ENCODE peak calls at places on chromosome 21, in four cellular contexts. P is ELR, G is mesendoderm, W is T-helper 2 cell. X is an unnamed sample.

GRCh38 chr21:24705201-24705600 is 902.1 kb downstream of the MRPL39 start:
- DNase-seq in W (no peak), G (no peak), P (no peak), X (no peak)

GRCh38 chr21:16040601-16041000 is 310.8 kb downstream of the USP25 start:
- DNase-seq in W (no peak), G (peak), P (peak), X (peak)

GRCh38 chr21:46006547-46007497 is 25.3 kb downstream of the COL6A1 start:
- DNase-seq in P (no peak), W (no peak), G (no peak), X (no peak)

GRCh38 chr21:31543191-31543590 is 116.3 kb upstream of the SOD1 start:
- DNase-seq in W (no peak), G (no peak), P (no peak), X (peak)

GRCh38 chr21:45161039-45161945 is 86.9 kb downstream of the ADARB1 start:
- DNase-seq in W (no peak), P (no peak), G (no peak), X (no peak)

GRCh38 chr21:42010507-42011493 is 640 bp upstream of the ZBTB21 start:
- DNase-seq in P (peak), G (peak), W (no peak), X (peak)

GRCh38 chr21:35051287-35051818 is 2.3 kb upstream of the RUNX1 start:
- DNase-seq in W (peak), P (peak), G (peak), X (peak)

GRCh38 chr21:43325968-43326367 is 101.0 kb downstream of the SIK1 start:
- DNase-seq in G (no peak), W (no peak), P (no peak), X (no peak)

GRCh38 chr21:44858791-44859190 is 14.7 kb downstream of the PTTG1IP start:
- DNase-seq in W (no peak), G (no peak), P (no peak), X (no peak)

GRCh38 chr21:16535100-16535418 is 805.3 kb downstream of the USP25 start:
- DNase-seq in G (no peak), W (no peak), P (peak), X (peak)

GRCh38 chr21:37193006-37193405 is 74.1 kb downstream of the VPS26C start:
- DNase-seq in G (peak), P (no peak), W (no peak), X (no peak)

GRCh38 chr21:30717105-30717504 is 1.5 kb downstream of the KRTAP21-3 start:
- DNase-seq in W (no peak), G (no peak), P (no peak), X (no peak)

GRCh38 chr21:32457360-32457840 is 44.9 kb downstream of the EVA1C start:
- DNase-seq in G (no peak), P (peak), W (no peak), X (peak)

X was measured in MCF 10A.